ENCODE peak calls at places on chromosomes 7 and 10, in eight cellular contexts. A, O, D, X, P, W, T and G are unnamed samples.

GRCh38 chr7:20188551-20188950 is 28.6 kb downstream of the MACC1 start:
- DNase-seq in A (no peak), O (no peak), D (no peak), X (no peak), P (no peak), W (no peak), T (no peak), G (no peak)

GRCh38 chr7:155858521-155859061 is 46.3 kb upstream of the SHH start:
- DNase-seq in A (peak), O (peak), D (no peak), X (no peak), P (no peak), W (no peak), T (no peak), G (no peak)

GRCh38 chr7:135186261-135186540 is 15.7 kb upstream of the CYREN start:
- DNase-seq in A (no peak), O (no peak), D (no peak), X (no peak), P (no peak), W (no peak), T (no peak), G (no peak)

GRCh38 chr10:24849051-24849450 is 103.4 kb downstream of the PRTFDC1 start:
- DNase-seq in A (no peak), O (no peak), D (no peak), X (no peak), P (no peak), W (no peak), T (no peak), G (no peak)

GRCh38 chr10:110498087-110498981 is 627 bp downstream of the DUSP5 start:
- DNase-seq in A (peak), O (peak), D (peak), X (no peak), P (peak), W (peak), T (peak), G (peak)

GRCh38 chr7:25861704-25862253 is 290.2 kb upstream of the NFE2L3 start:
- DNase-seq in A (no peak), O (no peak), D (no peak), X (no peak), P (no peak), W (no peak), T (no peak), G (no peak)

GRCh38 chr7:94375713-94376112 is 19.0 kb upstream of the COL1A2 start:
- DNase-seq in A (no peak), O (no peak), D (no peak), X (no peak), P (no peak), W (no peak), T (no peak), G (peak)

GRCh38 chr10:19979628-19980027 is 163.4 kb downstream of the PLXDC2 start:
- DNase-seq in A (no peak), O (no peak), D (no peak), X (no peak), P (no peak), W (no peak), T (no peak), G (no peak)

GRCh38 chr10:122504551-122504950 is 43.2 kb downstream of the HTRA1 start:
- DNase-seq in A (peak), O (peak), D (peak), X (peak), P (peak), W (no peak), T (peak), G (peak)

GRCh38 chr7:50317697-50318640 is 13.5 kb downstream of the IKZF1 start:
- DNase-seq in A (no peak), O (no peak), D (no peak), X (no peak), P (no peak), W (no peak), T (no peak), G (no peak)

GRCh38 chr10:129929343-129930297 is 34.5 kb downstream of the EBF3 start:
- DNase-seq in A (no peak), O (peak), D (peak), X (no peak), P (no peak), W (peak), T (no peak), G (no peak)

GRCh38 chr10:123847686-123848432 is 43.7 kb downstream of the CPXM2 start:
- DNase-seq in A (no peak), O (no peak), D (no peak), X (no peak), P (no peak), W (no peak), T (no peak), G (peak)

GRCh38 chr7:8003077-8003476 is 34.5 kb downstream of the GLCCI1 start:
- DNase-seq in A (no peak), O (no peak), D (no peak), X (no peak), P (no peak), W (no peak), T (no peak), G (no peak)

GRCh38 chr10:22252286-22252800 is 34.5 kb upstream of the EBLN1 start:
- DNase-seq in A (peak), O (peak), D (peak), X (no peak), P (peak), W (peak), T (peak), G (peak)

GRCh38 chr10:83978681-83979383 is 160.5 kb upstream of the GHITM start:
- DNase-seq in A (no peak), O (no peak), D (no peak), X (no peak), P (no peak), W (no peak), T (no peak), G (no peak)

GRCh38 chr10:79038104-79038840 is 30.5 kb upstream of the ZMIZ1 start:
- DNase-seq in A (no peak), O (no peak), D (no peak), X (no peak), P (no peak), W (no peak), T (no peak), G (no peak)

GRCh38 chr7:93047514-93048099 is 70.2 kb downstream of the SAMD9 start:
- DNase-seq in A (no peak), O (no peak), D (no peak), X (no peak), P (no peak), W (no peak), T (no peak), G (no peak)

GRCh38 chr7:102170417-102170970 is 116.2 kb upstream of the SH2B2 start:
- DNase-seq in A (no peak), O (no peak), D (no peak), X (no peak), P (no peak), W (peak), T (no peak), G (no peak)

GRCh38 chr7:47405921-47406765 is 175.8 kb downstream of the TNS3 start:
- DNase-seq in A (peak), O (peak), D (peak), X (no peak), P (peak), W (no peak), T (peak), G (peak)

GRCh38 chr7:114087674-114088539 is 169.1 kb upstream of the PPP1R3A start:
- DNase-seq in A (peak), O (no peak), D (no peak), X (no peak), P (no peak), W (peak), T (peak), G (no peak)

GRCh38 chr7:137196665-137197064 is 146.9 kb downstream of the PTN start:
- DNase-seq in A (no peak), O (no peak), D (no peak), X (no peak), P (no peak), W (no peak), T (no peak), G (no peak)

GRCh38 chr10:131184503-131184902 is 127.0 kb downstream of the TCERG1L start:
- DNase-seq in A (no peak), O (no peak), D (no peak), X (no peak), P (no peak), W (no peak), T (no peak), G (no peak)

GRCh38 chr7:43609097-43609496 is 26.2 kb downstream of the STK17A start:
- DNase-seq in A (no peak), O (no peak), D (no peak), X (no peak), P (no peak), W (no peak), T (no peak), G (no peak)

GRCh38 chr7:43616977-43617376 is 34.1 kb downstream of the STK17A start:
- DNase-seq in A (no peak), O (no peak), D (no peak), X (no peak), P (no peak), W (no peak), T (no peak), G (no peak)

GRCh38 chr7:43612128-43612527 is 29.2 kb downstream of the STK17A start:
- DNase-seq in A (no peak), O (no peak), D (no peak), X (no peak), P (no peak), W (no peak), T (no peak), G (no peak)

GRCh38 chr7:43615558-43616145 is 32.7 kb downstream of the STK17A start:
- DNase-seq in A (no peak), O (no peak), D (no peak), X (no peak), P (no peak), W (no peak), T (no peak), G (no peak)

GRCh38 chr7:43612599-43613589 is 30.0 kb downstream of the STK17A start:
- DNase-seq in A (no peak), O (no peak), D (no peak), X (no peak), P (no peak), W (no peak), T (no peak), G (peak)
- TF ChIP-seq CTCF in A (no peak), O (no peak), D (no peak), X (no peak), P (no peak), W (no peak), T (no peak), G (no peak)

DNA sequence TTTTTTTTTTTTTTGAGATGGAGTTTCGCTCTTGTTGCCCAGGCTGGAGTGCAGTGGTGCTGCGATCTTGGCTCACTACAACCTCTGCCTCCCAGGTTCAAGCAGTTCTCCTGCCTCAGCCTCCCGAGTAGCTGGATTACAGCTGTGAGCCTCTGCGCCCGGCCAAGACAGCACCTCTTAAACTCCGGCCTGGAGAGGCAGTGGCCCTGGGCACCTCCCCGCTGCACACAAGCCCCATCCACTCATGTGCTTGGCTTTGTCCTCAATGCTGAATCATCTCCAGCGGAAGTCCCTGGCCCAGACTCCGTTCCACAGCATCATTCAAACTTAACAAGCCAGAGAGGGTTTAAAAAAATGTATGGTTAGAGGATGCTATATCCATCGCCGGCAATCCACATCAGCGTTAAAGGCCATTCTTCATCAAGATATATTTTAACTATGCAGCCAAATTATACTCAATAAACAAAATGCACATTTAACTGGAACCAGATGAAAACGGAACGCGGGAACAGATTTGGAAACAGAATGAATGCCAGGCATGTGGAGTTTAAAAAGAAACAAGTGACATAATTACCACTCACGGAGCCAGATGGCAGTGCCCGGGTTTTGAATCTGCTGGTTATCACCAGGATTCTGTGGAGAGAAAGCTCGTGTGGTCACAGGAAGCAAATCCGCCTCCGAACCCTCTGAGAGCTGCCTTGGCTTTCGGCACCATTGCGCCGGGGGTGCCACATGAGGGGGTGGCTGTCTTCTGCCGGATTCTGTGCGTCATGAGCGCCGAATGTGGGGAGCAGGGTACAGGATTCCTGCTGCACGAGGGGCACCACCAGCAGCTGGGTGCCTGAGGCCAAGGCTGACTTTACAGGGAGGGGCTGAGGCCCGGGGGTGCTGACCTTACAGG is 45.6 kb upstream of the CFAP46 start:
- DNase-seq in A (no peak), O (no peak), D (no peak), X (peak), P (no peak), W (no peak), T (no peak), G (peak)
- H3K4me3 ChIP-seq in A (no peak), O (no peak), D (no peak), X (peak), P (no peak), W (no peak), T (no peak), G (peak)

DNA sequence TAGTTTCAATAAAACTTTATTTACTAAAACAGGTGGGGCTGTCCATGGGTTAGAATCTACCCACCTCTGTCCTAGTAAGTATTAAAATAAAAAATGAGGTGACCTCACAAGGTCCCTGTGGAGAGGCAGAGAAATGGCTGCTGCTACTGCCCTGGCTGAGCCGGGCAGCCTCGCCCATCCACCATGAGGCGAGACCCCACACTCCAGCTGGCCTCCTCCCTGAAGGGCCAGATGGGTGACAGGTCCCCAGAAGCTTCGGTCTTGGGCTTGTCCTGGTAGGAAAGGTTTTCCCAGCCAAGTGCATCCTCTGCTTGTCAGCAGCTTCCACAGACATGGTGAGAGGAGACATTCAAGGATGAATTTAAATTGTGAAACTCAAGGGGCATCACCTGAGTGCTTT is 565.8 kb downstream of the PTPRN2 start:
- DNase-seq in A (no peak), O (peak), D (peak), X (no peak), P (no peak), W (no peak), T (no peak), G (no peak)
- TF ChIP-seq CTCF in A (no peak), O (no peak), D (no peak), X (no peak), P (no peak), W (no peak), T (no peak), G (no peak)

DNA sequence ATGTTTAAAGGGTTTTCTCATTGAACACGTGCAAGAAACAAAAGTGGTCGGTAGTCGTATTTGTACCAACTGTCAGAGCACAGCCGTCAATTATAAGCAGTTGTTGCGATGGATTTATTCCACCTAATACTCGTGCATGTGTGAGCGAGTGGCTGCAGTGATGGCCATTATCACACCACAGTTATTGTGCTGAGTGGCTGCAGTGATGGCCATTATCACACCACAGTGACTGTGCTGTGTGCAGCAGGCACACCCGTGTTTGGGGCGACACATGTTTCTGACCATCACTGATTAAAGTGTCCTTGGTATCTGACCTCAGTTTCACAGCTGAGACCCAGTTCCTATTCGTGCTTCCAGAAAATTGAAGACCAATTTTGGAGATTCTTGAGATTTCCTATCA is 142.9 kb upstream of the PFKP start:
- DNase-seq in A (no peak), O (no peak), D (no peak), X (no peak), P (no peak), W (no peak), T (no peak), G (no peak)
- H3K4me3 ChIP-seq in A (no peak), O (no peak), D (no peak), X (no peak), P (no peak), W (no peak), T (no peak), G (no peak)

DNA sequence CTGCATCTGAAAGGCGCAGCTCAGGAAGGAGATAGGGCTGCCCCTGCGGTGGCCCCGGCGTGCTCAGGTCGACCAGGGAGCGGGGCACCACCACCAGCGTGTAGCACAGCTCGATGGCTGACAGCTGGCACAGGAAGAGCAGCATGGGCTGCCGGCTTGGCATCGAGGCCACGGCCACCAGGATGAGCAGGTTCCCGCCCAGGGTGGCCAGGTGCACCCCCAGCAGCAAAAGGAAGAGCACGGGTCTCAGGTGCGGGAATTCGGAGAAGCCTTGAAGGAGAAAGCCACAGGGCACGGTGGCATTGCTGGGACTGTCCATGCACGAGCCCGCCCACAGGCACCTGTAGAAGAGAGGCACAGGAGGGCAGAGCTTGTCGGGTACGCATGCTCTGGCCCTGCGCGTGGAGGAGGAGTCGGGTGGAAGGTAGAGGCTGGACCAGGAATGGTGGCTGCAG is 33.9 kb downstream of the TAS2R41 start:
- DNase-seq in A (no peak), O (no peak), D (no peak), X (no peak), P (no peak), W (no peak), T (no peak), G (no peak)
- TF ChIP-seq CTCF in A (no peak), O (no peak), D (no peak), X (no peak), P (no peak), W (no peak), T (no peak), G (no peak)

DNA sequence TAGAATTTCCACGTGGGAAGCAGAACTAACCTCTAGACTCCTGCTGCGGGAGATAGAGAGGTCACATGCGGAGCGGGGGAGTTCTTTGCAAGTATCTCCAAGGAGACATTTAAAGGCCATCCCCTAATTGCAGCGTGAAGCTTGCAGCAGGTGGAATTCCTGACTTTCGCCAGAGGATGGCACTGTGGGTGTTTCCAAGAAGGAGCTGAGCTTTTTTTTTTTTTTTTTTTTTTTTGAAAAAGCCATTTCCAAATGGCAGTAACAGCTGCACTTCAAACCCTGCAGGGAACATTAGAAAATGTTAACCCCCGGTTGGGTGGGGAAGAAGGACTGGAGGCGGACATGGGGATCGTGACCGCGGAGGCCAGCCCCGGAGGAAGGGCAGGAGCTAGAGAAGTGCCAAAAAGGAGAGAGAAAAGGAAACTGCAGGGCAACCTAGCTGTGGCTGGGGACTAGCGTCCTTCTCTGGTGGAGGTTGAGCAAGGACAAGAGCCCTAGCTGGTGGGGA is 487.7 kb downstream of the TYW1 start:
- DNase-seq in A (peak), O (no peak), D (peak), X (no peak), P (peak), W (peak), T (peak), G (peak)
- H3K4me3 ChIP-seq in A (no peak), O (peak), D (no peak), X (peak), P (no peak), W (peak), T (no peak), G (peak)

GRCh38 chr10:63887600-63888396 is 366.6 kb downstream of the REEP3 start:
- DNase-seq in A (no peak), O (no peak), D (no peak), X (no peak), P (no peak), W (no peak), T (no peak), G (no peak)
- TF ChIP-seq CTCF in A (no peak), O (no peak), D (no peak), X (no peak), P (no peak), W (no peak), T (no peak), G (no peak)